ENCODE peak calls at places on chromosomes 12 and 14, in six cellular contexts. Z is stomach, N is cardiac muscle cell, E is cardiac fibroblast, I is GM23338, V is pancreas. W is an unnamed sample.

GRCh38 chr12:24724765-24725307 is 224.1 kb downstream of the BCAT1 start:
- DNase-seq in I (no peak), E (no peak), N (no peak), V (no peak), Z (no peak), W (no peak)

GRCh38 chr12:31002999-31003398 is 70.7 kb upstream of the DDX11 start:
- DNase-seq in N (no peak), I (no peak), Z (no peak), V (no peak), E (no peak), W (no peak)

GRCh38 chr12:40718878-40719372 is 26.7 kb downstream of the CNTN1 start:
- DNase-seq in E (no peak), I (no peak), V (no peak), N (no peak), Z (no peak), W (no peak)

GRCh38 chr12:129212221-129212630 is 358.9 kb downstream of the GLT1D1 start:
- DNase-seq in Z (no peak), I (no peak), N (no peak), V (no peak), E (no peak), W (peak)

GRCh38 chr12:84572186-84572585 is 340.4 kb downstream of the SLC6A15 start:
- DNase-seq in I (no peak), E (no peak), V (no peak), Z (no peak), N (no peak), W (no peak)

GRCh38 chr12:38625306-38625705 is 280.1 kb downstream of the CPNE8 start:
- DNase-seq in Z (no peak), I (no peak), V (no peak), E (no peak), N (no peak), W (no peak)

GRCh38 chr14:95597784-95598204 is 62.9 kb downstream of the GLRX5 start:
- DNase-seq in V (peak), I (peak), N (peak), Z (no peak), E (peak), W (no peak)

GRCh38 chr12:93712204-93712603 is 35.0 kb downstream of the CRADD start:
- DNase-seq in E (no peak), I (no peak), V (no peak), N (no peak), Z (no peak), W (no peak)

GRCh38 chr14:64502476-64503183 is 1.0 kb downstream of the ZBTB25 start:
- DNase-seq in Z (peak), I (peak), N (peak), E (peak), V (peak), W (no peak)

GRCh38 chr14:23294734-23295561 is 7.7 kb downstream of the PPP1R3E start:
- DNase-seq in Z (peak), I (peak), N (peak), E (peak), V (no peak), W (peak)

GRCh38 chr12:23066095-23066494 is 441.1 kb downstream of the ETNK1 start:
- DNase-seq in E (no peak), I (no peak), V (no peak), N (no peak), Z (no peak), W (no peak)

GRCh38 chr12:72876092-72876491 is 603.9 kb downstream of the TRHDE start:
- DNase-seq in I (no peak), N (no peak), Z (no peak), V (no peak), E (no peak), W (no peak)

GRCh38 chr12:106987846-106988245 is 900 bp upstream of the MTERF2 start:
- DNase-seq in N (no peak), I (peak), E (no peak), V (no peak), Z (peak), W (no peak)

GRCh38 chr12:4858385-4858784 is 51.3 kb upstream of the KCNA1 start:
- DNase-seq in I (peak), N (peak), V (no peak), E (no peak), Z (no peak), W (no peak)

GRCh38 chr14:55578511-55578910 is 1.5 kb upstream of the KTN1 start:
- DNase-seq in V (no peak), I (no peak), N (no peak), E (no peak), Z (no peak), W (no peak)

GRCh38 chr14:55580401-55581010 is 499 bp downstream of the KTN1 start:
- DNase-seq in N (peak), Z (peak), I (peak), V (peak), E (peak), W (no peak)

GRCh38 chr14:55574988-55575387 is 5.0 kb upstream of the KTN1 start:
- DNase-seq in E (no peak), N (no peak), V (no peak), Z (no peak), I (no peak), W (no peak)

GRCh38 chr14:55579724-55580400 is at the start of gene KTN1:
- DNase-seq in E (peak), V (peak), I (peak), Z (peak), N (peak), W (peak)

GRCh38 chr14:55577229-55577628 is 2.8 kb upstream of the KTN1 start:
- DNase-seq in E (no peak), I (no peak), V (no peak), N (no peak), Z (no peak), W (no peak)
- H3K4me3 ChIP-seq in E (no peak), I (no peak), V (no peak), N (no peak), Z (no peak), W (no peak)

DNA sequence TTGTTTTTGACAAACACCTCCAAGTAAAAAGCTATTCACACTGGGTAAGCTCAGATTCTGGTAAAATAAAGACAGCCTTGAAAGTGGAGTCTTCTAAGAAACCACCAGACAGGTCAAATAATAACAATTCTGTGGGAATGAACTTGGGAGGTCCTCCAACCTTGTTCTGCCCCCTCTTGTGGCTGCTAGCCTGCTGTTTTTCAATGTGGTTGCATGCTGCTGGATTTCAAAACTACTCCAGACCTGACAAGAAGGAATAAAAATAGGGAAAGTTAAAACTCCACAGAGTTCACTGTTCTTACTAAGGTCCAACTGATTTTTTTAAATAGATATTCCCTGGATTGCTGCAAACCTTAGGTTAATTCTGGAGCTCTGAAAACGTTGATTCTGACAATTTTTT is 32.2 kb upstream of the RIN3 start:
- DNase-seq in Z (no peak), E (peak), N (no peak), V (no peak), I (no peak), W (peak)
- TF ChIP-seq CTCF in Z (no peak), E (peak), N (peak), V (no peak), I (peak), W (peak)

GRCh38 chr14:90836692-90837063 is 20.4 kb upstream of the TTC7B start:
- DNase-seq in V (no peak), N (no peak), Z (no peak), E (no peak), I (no peak), W (no peak)

GRCh38 chr14:90837355-90837754 is 21.1 kb upstream of the TTC7B start:
- DNase-seq in I (no peak), E (no peak), V (no peak), Z (no peak), N (no peak), W (no peak)

GRCh38 chr14:90842726-90843125 is 26.5 kb upstream of the TTC7B start:
- DNase-seq in V (no peak), Z (no peak), E (peak), I (no peak), N (no peak), W (no peak)

GRCh38 chr14:90839889-90840266 is 23.6 kb upstream of the TTC7B start:
- DNase-seq in N (no peak), V (no peak), Z (no peak), I (no peak), E (no peak), W (no peak)

DNA sequence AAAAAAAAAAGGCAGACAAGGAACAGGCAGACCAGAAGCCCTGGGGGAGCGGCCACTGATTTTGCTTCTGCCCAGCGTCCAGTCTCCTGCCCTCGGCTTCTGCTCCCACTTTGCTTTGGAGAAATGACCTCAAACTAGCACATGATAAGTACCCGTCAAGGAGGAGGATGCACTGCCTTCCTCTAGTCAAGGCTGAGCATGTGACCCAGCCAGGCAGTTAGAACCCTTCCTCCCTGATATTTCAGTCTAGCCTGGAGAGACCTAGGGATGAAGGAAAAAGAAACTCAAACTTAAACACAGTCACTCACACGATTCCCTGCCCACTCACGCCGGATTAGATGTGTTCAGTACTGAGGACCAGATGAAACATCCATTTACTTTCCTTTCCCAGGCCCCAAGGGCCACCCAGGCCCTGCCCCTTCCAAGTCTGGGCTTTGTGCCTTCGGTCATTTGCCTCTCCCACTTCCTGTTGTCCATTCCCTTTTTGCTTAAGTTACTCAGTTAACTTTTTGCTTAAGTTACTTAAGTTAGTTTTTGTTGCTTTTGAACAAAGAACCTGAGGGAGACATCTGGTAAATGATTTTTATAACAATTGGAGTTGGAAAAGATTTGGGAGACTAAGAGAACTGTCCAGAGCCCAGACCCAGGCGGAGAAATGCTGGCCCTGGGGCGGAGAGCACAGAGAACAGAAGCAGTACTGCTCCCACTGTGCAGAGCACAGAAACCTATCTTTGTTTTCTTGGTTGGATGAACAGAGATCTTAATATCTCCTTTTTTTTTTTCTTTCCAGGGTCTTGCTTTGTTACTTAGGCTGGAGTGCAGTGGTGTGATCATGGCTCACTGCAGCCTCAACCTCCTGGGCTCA is 23.0 kb upstream of the TTC7B start:
- DNase-seq in E (peak), N (no peak), I (no peak), Z (no peak), V (no peak), W (peak)
- H3K4me3 ChIP-seq in E (no peak), N (no peak), I (no peak), Z (no peak), V (no peak), W (no peak)

GRCh38 chr12:122350444-122350843 is 72.0 kb downstream of the CLIP1 start:
- DNase-seq in I (no peak), V (no peak), E (peak), N (no peak), Z (no peak), W (peak)

GRCh38 chr12:122352394-122352793 is 70.1 kb downstream of the CLIP1 start:
- DNase-seq in N (no peak), Z (no peak), V (no peak), E (no peak), I (no peak), W (no peak)

GRCh38 chr12:122354958-122355641 is 67.4 kb downstream of the CLIP1 start:
- DNase-seq in E (no peak), V (no peak), Z (no peak), I (no peak), N (no peak), W (no peak)

GRCh38 chr12:122355702-122356101 is 66.8 kb downstream of the CLIP1 start:
- DNase-seq in I (no peak), Z (no peak), V (no peak), N (no peak), E (no peak), W (no peak)

DNA sequence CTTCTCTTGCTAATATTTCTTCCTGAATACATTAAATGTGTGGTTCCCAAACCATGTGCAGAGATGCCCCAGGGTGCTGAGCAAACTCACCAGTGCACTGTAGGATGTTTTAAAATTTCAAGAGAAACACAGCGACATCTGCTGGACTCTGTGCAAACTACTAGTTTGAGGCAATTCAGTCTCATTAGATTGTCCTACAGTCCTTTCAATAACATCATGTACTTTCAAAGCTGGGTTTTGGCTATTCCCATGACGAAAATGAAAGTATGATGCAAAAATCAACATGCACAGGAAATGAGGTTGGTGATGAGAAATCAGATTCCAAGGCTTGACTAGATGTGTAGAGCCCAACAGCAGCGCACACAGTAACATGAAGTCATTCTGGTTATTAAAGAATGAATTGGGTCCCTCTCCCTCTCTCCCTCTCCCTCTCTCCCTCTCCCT is 66.3 kb downstream of the CLIP1 start:
- DNase-seq in Z (peak), E (peak), N (peak), V (no peak), I (peak), W (peak)
- TF ChIP-seq CTCF in Z (peak), E (peak), N (peak), V (peak), I (peak), W (peak)

DNA sequence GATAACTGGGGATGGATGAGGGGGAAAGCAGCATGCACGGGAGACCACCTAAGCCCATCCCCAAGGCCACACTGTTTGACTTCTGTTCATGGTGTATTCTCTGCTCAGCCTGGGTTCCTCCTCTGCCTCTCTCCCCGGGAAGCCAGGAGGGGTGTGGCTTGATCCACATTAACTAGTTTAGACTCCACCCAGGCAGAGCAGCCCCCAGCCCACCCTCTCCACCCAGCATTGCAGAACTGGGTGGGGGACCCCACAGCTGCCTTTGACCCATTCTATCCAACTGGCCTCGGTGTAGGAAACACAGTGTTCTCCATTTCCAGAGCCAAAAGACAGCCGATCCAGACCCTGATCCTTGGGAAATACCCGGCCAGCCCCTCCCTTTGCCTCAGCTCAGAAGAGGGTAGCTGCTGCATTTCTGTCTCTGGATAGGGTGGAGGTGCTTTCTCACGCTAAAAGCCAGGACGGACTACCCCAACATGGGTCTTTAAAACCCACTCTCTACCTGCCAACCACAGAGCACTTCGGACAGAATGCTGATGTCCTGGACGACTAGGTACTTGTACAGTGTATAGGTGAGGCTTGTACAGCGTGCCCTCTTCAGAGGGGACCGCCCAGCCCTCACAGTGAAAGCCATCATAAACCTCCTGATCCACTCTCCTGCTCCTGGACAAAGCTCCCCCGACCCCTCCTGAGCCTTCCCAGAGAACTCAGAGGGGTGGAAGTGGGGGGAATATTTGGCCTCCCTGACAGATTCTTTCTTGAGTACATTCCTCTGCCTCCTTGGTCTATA is 9.4 kb downstream of the SPRYD3 start:
- DNase-seq in N (no peak), V (peak), I (no peak), E (no peak), Z (no peak), W (no peak)
- H3K4me3 ChIP-seq in N (no peak), V (no peak), I (no peak), E (no peak), Z (no peak), W (no peak)

GRCh38 chr12:124375141-124375788 is 80.4 kb downstream of the RFLNA start:
- DNase-seq in I (no peak), N (no peak), V (no peak), Z (no peak), E (no peak), W (no peak)
- TF ChIP-seq CTCF in I (peak), N (no peak), V (no peak), Z (no peak), E (peak), W (no peak)

W was measured in astrocyte of the spinal cord.